ENCODE peak calls at places on chromosome X, in five cellular contexts. V is A549, T is Panc1, U is HCT116, O is GM23338. G is an unnamed sample.

GRCh38 chrX:20267924-20268701 is 1.4 kb upstream of the RPS6KA3 start:
- DNase-seq in V (no peak), T (no peak), U (no peak), O (peak), G (no peak)

GRCh38 chrX:87338510-87338909 is 179.1 kb upstream of the KLHL4 start:
- DNase-seq in V (peak), T (peak), U (no peak), O (peak), G (peak)

GRCh38 chrX:95076449-95076848 is 1402.4 kb downstream of the FAM133A start:
- DNase-seq in V (no peak), T (no peak), U (no peak), O (peak), G (peak)

GRCh38 chrX:123731258-123731986 is 1.4 kb downstream of the THOC2 start:
- DNase-seq in V (peak), T (no peak), U (no peak), O (peak), G (no peak)

GRCh38 chrX:57266275-57266674 is 20.2 kb upstream of the FAAH2 start:
- DNase-seq in V (no peak), T (no peak), U (no peak), O (no peak), G (no peak)

GRCh38 chrX:120562569-120562926 is 1.8 kb upstream of the CUL4B start:
- DNase-seq in V (no peak), T (no peak), U (no peak), O (no peak), G (no peak)

GRCh38 chrX:63424063-63424462 is 72.9 kb upstream of the SPIN4 start:
- DNase-seq in V (no peak), T (no peak), U (peak), O (no peak), G (no peak)

GRCh38 chrX:63764946-63765345 is 20.1 kb downstream of the ARHGEF9 start:
- DNase-seq in V (no peak), T (no peak), U (no peak), O (no peak), G (no peak)

GRCh38 chrX:133177202-133177601 is 41.0 kb downstream of the TFDP3 start:
- DNase-seq in V (no peak), T (no peak), U (no peak), O (no peak), G (no peak)

GRCh38 chrX:97527725-97528124 is 644.0 kb downstream of the RPA4 start:
- DNase-seq in V (no peak), T (no peak), U (no peak), O (no peak), G (no peak)

GRCh38 chrX:31154941-31155340 is 83.1 kb upstream of the FTHL17 start:
- DNase-seq in V (no peak), T (no peak), U (no peak), O (no peak), G (no peak)

GRCh38 chrX:48761674-48762471 is at the start of gene GLOD5:
- DNase-seq in V (no peak), T (no peak), U (peak), O (peak), G (no peak)

GRCh38 chrX:36986231-36986630 is 21.9 kb upstream of the FAM47C start:
- DNase-seq in V (no peak), T (no peak), U (no peak), O (no peak), G (no peak)

GRCh38 chrX:122835886-122836285 is 348.2 kb upstream of the GRIA3 start:
- DNase-seq in V (no peak), T (no peak), U (no peak), O (no peak), G (no peak)

GRCh38 chrX:97828454-97828853 is 944.7 kb downstream of the RPA4 start:
- DNase-seq in V (no peak), T (no peak), U (no peak), O (no peak), G (no peak)

GRCh38 chrX:41739871-41740270 is 15.9 kb downstream of the GPR82 start:
- DNase-seq in V (no peak), T (no peak), U (no peak), O (peak), G (no peak)

GRCh38 chrX:110003167-110004156 is 548 bp downstream of the TMEM164 start:
- DNase-seq in V (peak), T (no peak), U (no peak), O (peak), G (peak)

GRCh38 chrX:23493941-23494374 is 159.3 kb downstream of the PTCHD1 start:
- DNase-seq in V (no peak), T (no peak), U (peak), O (no peak), G (no peak)

GRCh38 chrX:150508461-150509367 is 59.7 kb upstream of the MTM1 start:
- DNase-seq in V (no peak), T (no peak), U (no peak), O (peak), G (no peak)

GRCh38 chrX:72238183-72238582 is 644 bp downstream of the ERCC6L start:
- DNase-seq in V (no peak), T (no peak), U (no peak), O (peak), G (no peak)

GRCh38 chrX:48488034-48488433 is 12.0 kb downstream of the FTSJ1 start:
- DNase-seq in V (no peak), T (no peak), U (no peak), O (no peak), G (no peak)

GRCh38 chrX:40880712-40881111 is 145.4 kb upstream of the MED14 start:
- DNase-seq in V (no peak), T (no peak), U (no peak), O (no peak), G (no peak)

GRCh38 chrX:63913719-63914118 is 128.7 kb upstream of the ARHGEF9 start:
- DNase-seq in V (no peak), T (no peak), U (no peak), O (no peak), G (no peak)

GRCh38 chrX:22203186-22203585 is 69.5 kb upstream of the CBLL2 start:
- DNase-seq in V (no peak), T (no peak), U (no peak), O (no peak), G (no peak)

GRCh38 chrX:54995621-54996020 is 1.6 kb upstream of the PFKFB1 start:
- DNase-seq in V (no peak), T (no peak), U (no peak), O (no peak), G (no peak)

GRCh38 chrX:68059469-68059868 is 373.8 kb downstream of the OPHN1 start:
- DNase-seq in V (no peak), T (no peak), U (no peak), O (no peak), G (no peak)

GRCh38 chrX:48896611-48897011 is 957 bp downstream of the TIMM17B start:
- DNase-seq in V (no peak), T (no peak), U (no peak), O (peak), G (peak)

GRCh38 chrX:14676431-14676830 is 147.1 kb downstream of the GLRA2 start:
- DNase-seq in V (no peak), T (no peak), U (no peak), O (no peak), G (no peak)

GRCh38 chrX:11285661-11286060 is 7.6 kb upstream of the AMELX start:
- DNase-seq in V (no peak), T (no peak), U (no peak), O (no peak), G (no peak)

GRCh38 chrX:47643926-47644325 is 6.4 kb downstream of the ELK1 start:
- DNase-seq in V (no peak), T (no peak), U (no peak), O (no peak), G (no peak)

GRCh38 chrX:78886550-78886949 is 58.6 kb upstream of the P2RY10 start:
- DNase-seq in V (peak), T (peak), U (no peak), O (peak), G (peak)

GRCh38 chrX:123818243-123818642 is 41.6 kb upstream of the XIAP start:
- DNase-seq in V (peak), T (peak), U (no peak), O (no peak), G (no peak)

GRCh38 chrX:1392376-1393130 is 640 bp upstream of the SLC25A6 start:
- DNase-seq in V (peak), T (no peak), U (no peak), O (peak), G (no peak)

GRCh38 chrX:110135618-110136017 is 132.7 kb downstream of the TMEM164 start:
- DNase-seq in V (no peak), T (no peak), U (no peak), O (no peak), G (no peak)

GRCh38 chrX:53281321-53281822 is at the start of gene IQSEC2:
- DNase-seq in V (peak), T (no peak), U (peak), O (peak), G (peak)

GRCh38 chrX:149937881-149938426 is 337 bp downstream of the EOLA2 start:
- DNase-seq in V (no peak), T (no peak), U (no peak), O (peak), G (no peak)

GRCh38 chrX:44352739-44353138 is 9.3 kb upstream of the EFHC2 start:
- DNase-seq in V (no peak), T (no peak), U (no peak), O (no peak), G (no peak)

DNA sequence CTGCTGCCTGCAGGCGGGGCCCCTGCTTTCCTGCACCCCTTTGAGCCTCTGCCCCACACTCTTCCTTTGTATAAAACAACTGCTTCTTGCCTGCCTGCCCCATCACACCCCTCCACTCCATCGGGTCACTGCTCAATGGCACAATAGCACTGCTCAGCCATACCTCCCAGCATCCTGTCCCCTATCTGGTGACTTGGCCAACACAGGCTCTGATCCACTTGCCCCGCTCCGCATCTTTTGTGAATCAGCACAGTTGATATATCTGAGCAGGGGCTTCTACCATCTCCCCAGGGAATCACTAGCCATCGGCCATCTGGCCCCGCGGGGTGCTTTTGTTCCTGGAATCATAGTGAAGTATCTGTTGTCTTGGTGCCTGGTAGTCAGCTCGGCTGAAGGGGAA is 45.3 kb downstream of the MAP7D3 start:
- DNase-seq in V (no peak), T (no peak), U (no peak), O (peak), G (no peak)
- H3K27ac ChIP-seq in V (no peak), T (no peak), U (no peak), O (no peak), G (no peak)

DNA sequence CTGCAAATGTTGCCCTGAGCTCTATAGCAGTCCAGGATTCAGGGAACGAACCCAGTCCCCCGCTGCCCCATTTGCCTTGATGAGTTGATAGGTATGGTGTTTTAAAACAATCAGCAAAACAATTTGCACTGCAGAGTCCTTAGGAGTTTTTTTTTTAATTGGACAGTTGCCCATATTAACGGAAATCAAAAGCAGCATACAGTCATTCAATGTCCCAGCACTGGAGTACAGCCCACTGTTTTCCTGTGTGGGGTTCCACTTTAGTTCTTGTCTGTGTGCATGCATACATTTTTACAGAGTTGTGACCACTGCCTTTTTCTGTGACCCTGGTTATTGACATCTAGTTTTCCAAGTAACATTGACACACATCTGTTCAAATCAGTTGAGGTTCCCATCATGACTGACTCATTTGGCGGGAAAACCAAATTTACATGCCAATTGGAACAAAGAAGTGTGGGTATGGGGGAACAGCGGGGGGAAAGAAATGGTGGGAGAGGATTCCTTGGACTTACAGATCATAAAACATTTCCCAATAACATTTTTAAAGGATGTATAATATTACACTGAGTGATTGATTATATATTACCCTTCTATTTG is 83.3 kb downstream of the HPRT1 start:
- DNase-seq in V (no peak), T (no peak), U (no peak), O (peak), G (no peak)
- TF ChIP-seq REST in V (no peak), T (no peak), U (no peak), O (no peak), G (no peak)

GRCh38 chrX:39652336-39652735 is 445.4 kb downstream of the BCOR start:
- DNase-seq in V (peak), T (no peak), U (peak), O (peak), G (no peak)
- TF ChIP-seq CTCF in V (peak), T (peak), U (peak), O (peak), G (no peak)

GRCh38 chrX:136198678-136199243 is 51.4 kb downstream of the FHL1 start:
- DNase-seq in V (no peak), T (no peak), U (no peak), O (no peak), G (no peak)
- H3K27ac ChIP-seq in V (no peak), T (no peak), U (no peak), O (no peak), G (no peak)

DNA sequence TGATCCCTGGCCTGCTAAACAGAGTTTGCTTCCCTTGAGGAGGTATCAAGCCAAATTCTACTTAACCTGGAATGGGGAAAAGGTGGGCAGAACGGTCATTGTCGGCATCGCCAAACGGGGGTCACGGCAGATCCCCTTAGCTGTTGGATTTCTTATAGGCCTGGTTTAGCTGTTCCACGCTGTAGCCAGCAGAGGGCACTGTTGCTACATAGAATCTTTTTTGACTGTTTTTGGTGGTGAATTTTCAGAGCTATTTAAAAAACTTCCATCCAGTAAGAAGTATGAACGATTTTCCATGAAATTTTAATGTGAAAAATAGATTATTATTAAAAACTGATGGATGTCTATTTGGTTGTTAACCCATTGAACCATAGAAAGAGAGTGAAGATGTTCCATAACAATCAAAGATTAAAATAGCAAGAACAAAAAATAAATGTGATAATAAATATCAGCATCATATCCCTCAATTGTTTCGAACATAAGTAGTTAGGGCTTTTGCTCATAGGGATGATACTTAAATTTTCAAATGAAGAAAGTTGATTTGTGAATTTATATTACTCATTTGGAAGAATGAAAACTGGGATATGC is 56.6 kb downstream of the LINC00632 start:
- DNase-seq in V (no peak), T (peak), U (no peak), O (peak), G (no peak)
- TF ChIP-seq REST in V (no peak), T (no peak), U (no peak), O (no peak), G (no peak)

GRCh38 chrX:131778269-131779218 is 234.7 kb downstream of the OR13H1 start:
- DNase-seq in V (peak), T (no peak), U (no peak), O (no peak), G (no peak)

GRCh38 chrX:131789664-131790063 is 233.4 kb upstream of the STK26 start:
- DNase-seq in V (no peak), T (no peak), U (no peak), O (no peak), G (no peak)

GRCh38 chrX:131779313-131779712 is 235.4 kb downstream of the OR13H1 start:
- DNase-seq in V (no peak), T (no peak), U (no peak), O (no peak), G (no peak)

GRCh38 chrX:131783555-131784338 is 239.4 kb upstream of the STK26 start:
- DNase-seq in V (no peak), T (peak), U (no peak), O (no peak), G (peak)
- TF ChIP-seq CTCF in V (peak), T (peak), U (no peak), O (no peak), G (no peak)

GRCh38 chrX:66021407-66021757 is 18.5 kb downstream of the VSIG4 start:
- DNase-seq in V (no peak), T (no peak), U (no peak), O (no peak), G (peak)

GRCh38 chrX:66022742-66023725 is 16.8 kb downstream of the VSIG4 start:
- DNase-seq in V (no peak), T (no peak), U (no peak), O (peak), G (no peak)

GRCh38 chrX:66020578-66021406 is 19.1 kb downstream of the VSIG4 start:
- DNase-seq in V (no peak), T (no peak), U (no peak), O (no peak), G (no peak)

GRCh38 chrX:66023726-66024467 is 16.0 kb downstream of the VSIG4 start:
- DNase-seq in V (no peak), T (no peak), U (no peak), O (no peak), G (no peak)

DNA sequence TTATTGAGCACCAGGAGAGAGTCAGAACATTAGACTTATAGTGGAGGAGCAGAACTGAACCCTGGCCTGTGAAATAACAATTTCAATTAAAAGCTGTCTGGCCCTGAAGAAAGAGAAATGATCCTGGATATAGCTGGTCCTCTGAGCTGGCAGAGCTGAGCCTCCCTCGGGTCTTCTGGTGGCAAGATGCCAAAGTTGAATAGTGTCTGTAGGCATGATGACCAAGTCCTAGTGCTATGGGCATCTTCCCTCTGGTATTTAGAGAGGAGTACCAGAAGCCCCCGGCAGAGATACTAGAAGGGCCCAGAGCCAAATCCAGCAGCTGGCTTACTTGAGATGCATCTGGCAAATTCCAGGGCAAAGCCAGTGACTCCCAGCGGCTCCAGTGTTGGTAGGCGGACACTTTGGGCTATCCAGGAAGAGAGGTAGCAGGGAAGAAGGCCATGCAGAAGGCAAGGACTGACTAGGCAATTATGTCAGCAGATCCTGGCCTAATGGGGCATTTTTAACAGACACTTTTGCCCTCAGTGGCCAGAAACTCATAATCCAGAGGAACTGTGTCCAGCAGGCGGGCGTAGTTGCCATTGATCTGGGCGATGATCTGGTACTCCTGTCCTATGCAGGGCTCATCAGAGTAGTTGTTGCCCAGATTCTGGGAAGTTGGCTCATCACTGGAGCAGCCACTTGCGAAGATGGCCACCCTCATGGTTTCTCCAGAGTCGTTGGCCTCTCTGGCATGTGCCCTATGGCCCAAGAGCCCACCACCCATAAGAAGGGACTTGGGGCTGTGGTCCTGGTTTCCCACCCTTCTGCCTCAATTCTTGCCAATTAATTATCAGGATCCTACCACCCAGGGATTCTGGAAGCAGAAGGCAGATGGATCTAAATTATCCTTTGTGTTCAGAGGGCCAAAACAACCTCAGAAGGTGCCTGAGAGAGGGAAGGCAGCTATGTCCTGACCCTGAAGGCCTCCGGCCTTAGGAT is 17.8 kb downstream of the VSIG4 start:
- DNase-seq in V (no peak), T (no peak), U (no peak), O (no peak), G (peak)
- H3K27ac ChIP-seq in V (no peak), T (no peak), U (no peak), O (no peak), G (peak)

GRCh38 chrX:142250502-142250901 is 45.4 kb upstream of the MAGEC2 start:
- DNase-seq in V (no peak), T (no peak), U (no peak), O (no peak), G (no peak)

GRCh38 chrX:142251202-142251601 is 46.1 kb upstream of the MAGEC2 start:
- DNase-seq in V (no peak), T (no peak), U (no peak), O (no peak), G (no peak)

GRCh38 chrX:142249721-142250120 is 44.6 kb upstream of the MAGEC2 start:
- DNase-seq in V (no peak), T (no peak), U (no peak), O (no peak), G (no peak)

DNA sequence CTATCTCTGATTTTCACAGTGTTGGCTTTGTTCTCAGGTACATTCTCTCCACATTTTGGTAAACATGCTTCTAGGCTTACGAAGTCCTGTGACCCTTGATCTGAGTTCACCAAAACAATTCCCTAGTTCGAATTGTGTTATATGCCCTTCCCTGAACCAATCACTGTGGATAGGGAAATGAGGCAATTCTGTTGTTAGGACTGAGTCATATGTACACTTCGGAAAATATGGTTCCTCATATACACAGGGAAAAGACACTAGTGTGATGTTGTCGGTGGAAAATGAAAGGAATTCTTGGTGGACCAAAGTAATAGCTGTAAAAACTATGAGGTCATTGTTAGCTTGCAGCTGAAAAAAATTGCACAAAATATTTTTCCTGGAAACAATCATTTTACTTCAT is 46.6 kb upstream of the MAGEC2 start:
- DNase-seq in V (no peak), T (peak), U (no peak), O (no peak), G (no peak)
- TF ChIP-seq REST in V (no peak), T (no peak), U (no peak), O (no peak), G (no peak)

G was measured in HL-60.